ENCODE peak calls at places on chromosomes 12 and 14, in six cellular contexts. C, Z, S, F, J and D are unnamed samples.

GRCh38 chr12:63805704-63806672 is 26.3 kb downstream of the RXYLT1 start:
- DNase-seq in C (no peak), Z (no peak), S (peak), F (no peak), J (no peak), D (no peak)

GRCh38 chr12:103794814-103795213 is 46.2 kb downstream of the NT5DC3 start:
- DNase-seq in C (no peak), Z (no peak), S (no peak), F (no peak), J (no peak), D (no peak)

GRCh38 chr14:92759679-92760523 is 11.5 kb upstream of the LGMN start:
- DNase-seq in C (no peak), Z (no peak), S (no peak), F (no peak), J (no peak), D (no peak)

GRCh38 chr12:124687695-124688301 is 120.4 kb upstream of the NCOR2 start:
- DNase-seq in C (no peak), Z (peak), S (peak), F (peak), J (peak), D (no peak)

GRCh38 chr12:64452559-64453329 is 824 bp downstream of the TBK1 start:
- DNase-seq in C (peak), Z (peak), S (peak), F (peak), J (peak), D (peak)

GRCh38 chr12:78403136-78403535 is 461.4 kb upstream of the SYT1 start:
- DNase-seq in C (no peak), Z (no peak), S (no peak), F (peak), J (peak), D (no peak)

GRCh38 chr12:109715310-109716091 is 1.9 kb downstream of the FAM222A start:
- DNase-seq in C (no peak), Z (no peak), S (peak), F (no peak), J (peak), D (no peak)

GRCh38 chr12:57624441-57625220 is 8.4 kb downstream of the B4GALNT1 start:
- DNase-seq in C (no peak), Z (no peak), S (no peak), F (no peak), J (no peak), D (no peak)

GRCh38 chr14:75242546-75243273 is 35.9 kb upstream of the FOS start:
- DNase-seq in C (no peak), Z (no peak), S (peak), F (peak), J (peak), D (peak)

GRCh38 chr12:130878193-130879185 is 6.6 kb downstream of the RAN start:
- DNase-seq in C (no peak), Z (no peak), S (no peak), F (no peak), J (no peak), D (no peak)

GRCh38 chr14:46344327-46344937 is 307.1 kb downstream of the RPL10L start:
- DNase-seq in C (peak), Z (no peak), S (no peak), F (peak), J (peak), D (no peak)

GRCh38 chr12:102722147-102722546 is 194.9 kb downstream of the PAH start:
- DNase-seq in C (no peak), Z (no peak), S (no peak), F (no peak), J (no peak), D (no peak)

GRCh38 chr12:101946233-101946611 is 68.8 kb downstream of the DRAM1 start:
- DNase-seq in C (no peak), Z (no peak), S (no peak), F (no peak), J (no peak), D (no peak)

GRCh38 chr12:28708918-28709371 is 440.1 kb upstream of the FAR2 start:
- DNase-seq in C (no peak), Z (no peak), S (no peak), F (peak), J (peak), D (no peak)

GRCh38 chr12:29460082-29460481 is 37.4 kb downstream of the OVCH1 start:
- DNase-seq in C (no peak), Z (no peak), S (no peak), F (no peak), J (no peak), D (no peak)

GRCh38 chr12:119940881-119941280 is 48.2 kb upstream of the BICDL1 start:
- DNase-seq in C (peak), Z (no peak), S (peak), F (peak), J (peak), D (peak)

GRCh38 chr12:115659422-115659821 is 618.1 kb downstream of the MED13L start:
- DNase-seq in C (no peak), Z (no peak), S (no peak), F (no peak), J (no peak), D (no peak)

GRCh38 chr14:67944605-67945004 is 125.0 kb downstream of the RAD51B start:
- DNase-seq in C (no peak), Z (no peak), S (no peak), F (peak), J (no peak), D (no peak)

GRCh38 chr14:52354257-52354656 is 40.1 kb downstream of the PTGER2 start:
- DNase-seq in C (no peak), Z (no peak), S (no peak), F (peak), J (no peak), D (no peak)

GRCh38 chr12:75977952-75978671 is 53.5 kb downstream of the PHLDA1 start:
- DNase-seq in C (peak), Z (peak), S (peak), F (peak), J (peak), D (peak)

GRCh38 chr12:111444706-111445310 is 39.1 kb downstream of the SH2B3 start:
- DNase-seq in C (no peak), Z (peak), S (peak), F (peak), J (peak), D (no peak)

GRCh38 chr14:99479160-99479902 is 1.3 kb downstream of the SETD3 start:
- DNase-seq in C (no peak), Z (no peak), S (no peak), F (peak), J (no peak), D (no peak)

GRCh38 chr12:40446385-40446784 is 221.6 kb downstream of the LRRK2 start:
- DNase-seq in C (peak), Z (no peak), S (no peak), F (no peak), J (no peak), D (peak)

GRCh38 chr12:108667349-108667748 is 33.7 kb upstream of the SELPLG start:
- DNase-seq in C (no peak), Z (no peak), S (no peak), F (no peak), J (no peak), D (no peak)

GRCh38 chr14:60648934-60649814 is at the start of gene SIX1:
- DNase-seq in C (peak), Z (no peak), S (peak), F (peak), J (peak), D (peak)

GRCh38 chr12:91111366-91112321 is at the start of gene LUM:
- DNase-seq in C (no peak), Z (no peak), S (peak), F (peak), J (peak), D (no peak)

GRCh38 chr14:52906141-52906601 is 44.7 kb downstream of the FERMT2 start:
- DNase-seq in C (peak), Z (no peak), S (no peak), F (peak), J (peak), D (peak)

GRCh38 chr14:36065831-36066230 is 110.7 kb downstream of the PTCSC3 start:
- DNase-seq in C (no peak), Z (no peak), S (no peak), F (no peak), J (no peak), D (no peak)

DNA sequence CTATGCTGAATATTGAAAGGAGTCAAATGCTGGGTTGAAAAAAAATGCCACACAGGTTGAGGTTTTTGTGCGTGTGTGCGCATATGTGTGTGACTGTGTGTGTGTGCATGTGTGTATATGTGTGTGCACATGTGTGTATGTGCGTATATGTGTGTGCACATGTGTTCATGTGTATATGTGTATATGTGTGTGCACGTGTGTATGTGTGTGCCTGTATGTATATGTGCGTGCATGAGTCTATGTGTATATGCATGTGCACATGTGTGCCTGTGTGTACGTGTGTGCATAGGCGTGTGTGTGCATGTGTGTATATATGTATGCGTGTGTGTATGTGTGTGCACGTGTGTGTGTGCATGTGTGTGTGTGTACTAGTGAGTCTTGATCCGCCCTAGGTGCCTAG is 655.7 kb downstream of the AACS start:
- DNase-seq in C (no peak), Z (no peak), S (no peak), F (no peak), J (no peak), D (no peak)
- H3K27ac ChIP-seq in C (no peak), Z (no peak), S (no peak), F (no peak), J (no peak), D (no peak)

GRCh38 chr12:92593734-92594402 is 108.9 kb upstream of the PLEKHG7 start:
- DNase-seq in C (no peak), Z (peak), S (peak), F (peak), J (peak), D (peak)
- H3K27ac ChIP-seq in C (no peak), Z (peak), S (no peak), F (no peak), J (no peak), D (peak)

DNA sequence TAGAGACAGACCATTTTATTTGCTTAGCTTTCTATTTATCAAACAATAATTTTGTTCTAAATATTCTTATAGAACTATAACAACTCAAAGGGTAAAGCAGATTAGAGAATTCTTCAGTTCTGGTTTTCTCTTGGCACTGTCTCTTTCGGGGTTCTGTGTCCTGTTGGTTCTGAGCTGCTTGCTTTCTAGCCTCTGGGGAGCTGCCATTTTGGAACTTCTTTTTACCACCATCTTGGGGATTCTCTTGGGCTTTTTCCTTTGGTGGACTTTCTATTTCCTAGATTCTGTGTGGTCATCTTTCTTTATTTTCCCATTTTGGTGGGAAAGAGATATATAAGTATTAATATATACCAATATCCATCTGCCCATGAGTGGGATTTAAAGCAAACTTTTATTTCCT is 467.7 kb downstream of the PCNX1 start:
- DNase-seq in C (no peak), Z (no peak), S (no peak), F (no peak), J (no peak), D (no peak)
- H3K27ac ChIP-seq in C (no peak), Z (no peak), S (no peak), F (no peak), J (no peak), D (no peak)

GRCh38 chr14:58488550-58488949 is 61.0 kb downstream of the KIAA0586 start:
- DNase-seq in C (no peak), Z (no peak), S (no peak), F (peak), J (peak), D (no peak)
- H3K27ac ChIP-seq in C (no peak), Z (no peak), S (no peak), F (no peak), J (peak), D (peak)

DNA sequence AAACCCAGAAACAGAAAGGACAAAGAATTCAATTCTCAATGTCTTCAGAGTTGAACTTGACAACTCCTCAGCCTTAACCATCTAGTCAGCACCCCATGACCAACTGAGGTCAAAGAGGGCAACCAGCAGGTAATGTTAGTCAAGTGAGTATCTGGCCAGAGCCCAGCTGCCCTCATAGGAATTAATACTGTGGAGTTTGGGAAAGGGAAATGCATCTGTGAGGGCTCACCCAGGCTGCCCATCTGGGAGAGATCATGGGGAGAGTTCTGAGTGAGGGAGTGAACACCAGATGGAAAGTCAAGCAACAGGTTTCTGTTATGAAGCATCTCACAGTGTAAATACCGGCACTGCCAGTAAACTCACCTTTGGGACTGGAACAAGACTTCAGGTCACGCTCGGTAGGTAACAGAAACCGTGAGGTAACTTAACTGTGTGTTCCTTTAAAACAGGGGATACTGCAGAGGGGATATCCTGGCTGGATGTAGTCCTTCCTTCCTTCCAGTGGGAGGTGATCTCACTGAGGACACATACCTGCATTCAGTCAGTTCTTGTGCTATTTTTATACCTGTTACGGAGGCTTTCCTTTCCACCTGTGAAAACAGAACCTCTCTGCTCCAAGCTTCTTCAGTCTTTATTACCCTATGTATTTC is 94.4 kb downstream of the DAD1 start:
- DNase-seq in C (no peak), Z (no peak), S (no peak), F (no peak), J (no peak), D (no peak)
- H3K27ac ChIP-seq in C (no peak), Z (peak), S (no peak), F (no peak), J (no peak), D (no peak)

GRCh38 chr12:49943663-49943945 is 6.9 kb upstream of the AQP2 start:
- DNase-seq in C (no peak), Z (no peak), S (no peak), F (no peak), J (no peak), D (no peak)

GRCh38 chr12:49946086-49946485 is 4.5 kb upstream of the AQP2 start:
- DNase-seq in C (no peak), Z (no peak), S (peak), F (no peak), J (no peak), D (no peak)

GRCh38 chr12:49945394-49946080 is 5.0 kb upstream of the AQP2 start:
- DNase-seq in C (peak), Z (peak), S (peak), F (peak), J (peak), D (no peak)

GRCh38 chr12:49944046-49944445 is 6.5 kb upstream of the AQP2 start:
- DNase-seq in C (no peak), Z (no peak), S (no peak), F (no peak), J (no peak), D (no peak)

GRCh38 chr12:49944718-49945117 is 5.8 kb upstream of the AQP2 start:
- DNase-seq in C (no peak), Z (no peak), S (no peak), F (no peak), J (no peak), D (no peak)
- H3K27ac ChIP-seq in C (no peak), Z (no peak), S (no peak), F (no peak), J (no peak), D (no peak)